ENCODE peak calls at places on chromosome 17, in ten cellular contexts. U, I, H, R, Z, P, V, F, G and W are unnamed samples.

GRCh38 chr17:75146597-75146996 is 7.7 kb downstream of the JPT1 start:
- DNase-seq in H (no peak), I (no peak), G (no peak), F (no peak), U (no peak), R (no peak), Z (no peak), P (no peak), V (no peak), W (no peak)

GRCh38 chr17:58710948-58711552 is 18.6 kb downstream of the RAD51C start:
- DNase-seq in U (no peak), I (no peak), V (no peak), R (peak; percentile 34), Z (no peak), G (peak; percentile 74), F (peak; percentile 50), H (no peak), P (no peak), W (peak; percentile 48)

GRCh38 chr17:64741038-64741641 is 79.0 kb upstream of the SMURF2 start:
- DNase-seq in P (no peak), I (no peak), G (peak; percentile 74), R (no peak), Z (no peak), V (no peak), F (peak; percentile 46), U (no peak), H (no peak), W (no peak)

GRCh38 chr17:82107341-82107860 is 9.4 kb upstream of the FASN start:
- DNase-seq in R (no peak), G (no peak), P (no peak), V (peak; percentile 74), U (no peak), Z (no peak), F (no peak), I (no peak), H (no peak), W (no peak)

GRCh38 chr17:32103476-32104113 is 38.7 kb upstream of the RHOT1 start:
- DNase-seq in H (no peak), Z (no peak), U (no peak), P (no peak), G (no peak), R (no peak), I (no peak), V (no peak), F (peak; percentile 33), W (no peak)

GRCh38 chr17:1969712-1970111 is 55.4 kb downstream of the RTN4RL1 start:
- DNase-seq in Z (no peak), P (no peak), I (no peak), U (no peak), R (no peak), H (no peak), F (no peak), V (no peak), G (no peak), W (no peak)

GRCh38 chr17:32498362-32498761 is 11.6 kb downstream of the CDK5R1 start:
- DNase-seq in H (no peak), G (no peak), P (no peak), I (peak; percentile 73), F (no peak), U (no peak), R (no peak), V (no peak), Z (no peak), W (no peak)

GRCh38 chr17:71900830-71901229 is 220.0 kb upstream of the SOX9 start:
- DNase-seq in G (peak; percentile 62), V (no peak), I (no peak), Z (no peak), P (no peak), F (no peak), R (no peak), U (no peak), H (no peak), W (no peak)

GRCh38 chr17:31416503-31416923 is 25.0 kb downstream of the RAB11FIP4 start:
- DNase-seq in Z (no peak), U (no peak), P (peak; percentile 56), V (peak; percentile 38), I (peak; percentile 33), F (no peak), G (no peak), R (no peak), H (no peak), W (no peak)

GRCh38 chr17:79027925-79028491 is 4.0 kb downstream of the C1QTNF1 start:
- DNase-seq in F (no peak), G (no peak), I (no peak), H (no peak), V (no peak), U (no peak), Z (no peak), R (no peak), P (peak; percentile 13), W (no peak)

GRCh38 chr17:5283531-5284315 is 1.6 kb downstream of the RABEP1 start:
- DNase-seq in H (no peak), Z (no peak), P (no peak), I (no peak), R (no peak), V (no peak), U (no peak), F (no peak), G (peak; percentile 29), W (no peak)

GRCh38 chr17:81025756-81026155 is 9.2 kb upstream of the BAIAP2 start:
- DNase-seq in F (no peak), P (no peak), H (no peak), G (no peak), U (no peak), I (no peak), R (no peak), Z (peak; percentile 52), V (peak; percentile 68), W (no peak)

GRCh38 chr17:73249700-73250099 is 12.0 kb downstream of the CPSF4L start:
- DNase-seq in P (no peak), V (no peak), F (no peak), H (no peak), G (no peak), R (no peak), I (no peak), Z (no peak), U (no peak), W (no peak)

GRCh38 chr17:28145348-28145747 is 102.9 kb downstream of the NLK start:
- DNase-seq in U (no peak), P (no peak), R (no peak), G (peak; percentile 28), I (no peak), V (no peak), Z (no peak), F (peak; percentile 5), H (no peak), W (no peak)

GRCh38 chr17:34763727-34764665 is 184.6 kb downstream of the TMEM132E start:
- DNase-seq in I (peak; percentile 26), H (no peak), F (no peak), V (no peak), P (no peak), R (no peak), U (no peak), Z (no peak), G (no peak), W (no peak)

DNA sequence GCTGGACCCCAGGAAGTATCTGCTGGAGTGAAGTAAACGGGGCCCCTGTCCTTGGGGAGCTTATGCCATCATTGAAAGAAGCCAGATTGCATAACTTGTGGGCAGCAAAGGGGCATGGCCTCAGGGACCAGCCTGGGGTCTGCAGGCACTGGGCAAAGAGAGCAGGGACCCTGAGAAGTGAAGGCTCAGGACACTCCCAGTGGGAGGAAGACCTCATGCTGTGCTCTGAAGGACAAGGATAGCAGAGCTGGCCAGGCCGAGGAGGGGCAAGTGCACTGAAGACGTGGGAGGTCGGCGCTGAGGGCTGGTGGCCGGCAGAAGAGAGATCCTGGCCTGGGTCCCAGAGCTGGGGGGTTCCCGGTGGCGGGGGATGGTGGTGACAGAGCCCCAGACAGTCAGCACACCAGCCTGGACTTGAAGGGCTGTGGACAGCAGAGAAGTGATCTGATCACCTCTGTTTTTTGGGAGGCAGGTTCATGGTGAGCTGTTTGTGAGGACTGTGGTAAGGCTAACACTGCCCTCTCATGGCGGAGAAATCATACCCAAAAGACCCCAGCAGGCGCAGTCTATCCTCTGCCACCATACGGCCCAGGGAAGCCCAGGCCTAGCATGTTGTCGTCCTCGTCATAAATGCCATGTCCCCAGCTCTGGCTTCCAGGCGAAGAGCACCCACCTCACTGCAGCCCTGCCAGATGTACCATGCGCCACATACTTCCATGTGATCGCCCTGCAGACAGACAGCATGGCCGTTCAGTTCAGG is 7.1 kb upstream of the CNP start:
- DNase-seq in U (no peak), F (peak; percentile 37), P (no peak), G (peak; percentile 50), Z (no peak), H (no peak), V (no peak), I (peak; percentile 91), R (peak; percentile 51), W (no peak)
- TF ChIP-seq CTCF in U (peak; percentile 47), F (peak; percentile 64), P (peak; percentile 20), G (peak; percentile 56), Z (peak; percentile 35), H (no peak), V (peak; percentile 32), I (peak; percentile 77), R (peak; percentile 9), W (no peak)

GRCh38 chr17:41811549-41812175 is at the start of gene P3H4:
- DNase-seq in F (peak; percentile 49), U (no peak), Z (peak; percentile 78), H (peak; percentile 82), V (peak; percentile 93), G (peak; percentile 82), I (peak; percentile 87), P (peak; percentile 60), R (peak; percentile 89), W (no peak)
- TF ChIP-seq CTCF in F (peak; percentile 59), U (peak; percentile 66), Z (peak; percentile 64), H (peak; percentile 91), V (peak; percentile 76), G (peak; percentile 68), I (peak; percentile 77), P (peak; percentile 85), R (peak; percentile 76), W (no peak)

GRCh38 chr17:51050291-51051033 is 70.2 kb downstream of the SPAG9 start:
- DNase-seq in V (no peak), I (no peak), G (no peak), F (no peak), R (peak; percentile 49), U (peak; percentile 65), H (no peak), Z (no peak), P (no peak), W (no peak)
- TF ChIP-seq CTCF in V (no peak), I (no peak), G (no peak), F (no peak), R (no peak), U (no peak), H (no peak), Z (no peak), P (no peak), W (no peak)

DNA sequence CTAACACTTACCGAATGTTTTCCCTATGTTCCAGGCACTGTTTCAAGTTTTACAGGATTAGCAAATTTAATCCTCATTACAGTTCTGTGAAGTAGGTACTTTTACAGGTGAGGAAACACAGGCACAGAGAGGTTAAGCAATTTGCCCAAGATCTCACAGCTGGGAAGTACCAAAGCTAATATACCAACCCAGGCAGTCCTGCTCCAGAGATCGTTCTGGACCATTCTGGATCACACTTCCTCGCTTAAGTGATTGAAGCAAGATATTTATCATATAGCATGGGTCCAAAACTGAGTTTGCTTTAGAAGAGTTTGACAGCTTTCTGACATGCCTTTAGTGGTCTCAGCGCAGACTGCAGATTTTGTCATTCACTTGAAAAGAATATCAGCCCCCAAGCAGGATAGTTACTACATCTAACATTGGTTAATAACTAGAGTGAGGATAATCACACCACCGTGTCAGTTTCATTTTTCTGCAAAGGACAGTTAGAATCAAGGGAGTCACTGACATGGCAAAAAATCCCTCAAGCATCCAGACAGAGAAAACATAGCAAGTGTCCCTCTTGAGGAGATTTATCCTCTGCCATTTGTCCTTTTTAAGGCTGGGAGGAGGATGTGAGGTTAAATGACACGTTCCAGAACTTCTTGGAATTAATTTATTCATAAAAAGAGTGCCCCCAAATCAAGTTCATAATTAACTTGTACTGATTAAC is 5.1 kb downstream of the HS3ST3B1 start:
- DNase-seq in R (no peak), V (no peak), H (no peak), G (peak; percentile 26), P (no peak), I (peak; percentile 4), U (no peak), F (no peak), Z (no peak), W (no peak)
- TF ChIP-seq CTCF in R (no peak), V (no peak), H (no peak), G (no peak), P (no peak), I (no peak), U (no peak), F (no peak), Z (no peak), W (no peak)